ENCODE peak calls at places on chromosome 4, in four cellular contexts. E, D, B and H are unnamed samples.

GRCh38 chr4:143389543-143390195 is 53.0 kb downstream of the GAB1 start:
- DNase-seq in D (no peak), E (no peak), B (no peak), H (peak; percentile 20)

GRCh38 chr4:2462992-2463762 is 5.7 kb upstream of the RNF4 start:
- DNase-seq in B (no peak), E (no peak), D (no peak), H (no peak)

GRCh38 chr4:76074468-76074867 is at the start of gene ART3:
- DNase-seq in E (peak; percentile 58), D (no peak), B (no peak), H (no peak)

GRCh38 chr4:156779774-156780173 is 191.8 kb downstream of the PDGFC start:
- DNase-seq in D (no peak), B (no peak), E (no peak), H (peak; percentile 95)

GRCh38 chr4:17097369-17097768 is 198.9 kb upstream of the LDB2 start:
- DNase-seq in B (no peak), E (no peak), D (no peak), H (no peak)

GRCh38 chr4:10673817-10674369 is 10.7 kb downstream of the CLNK start:
- DNase-seq in D (no peak), E (no peak), B (no peak), H (no peak)

GRCh38 chr4:103092245-103092644 is 7.4 kb downstream of the BDH2 start:
- DNase-seq in E (no peak), D (no peak), B (no peak), H (no peak)

GRCh38 chr4:128517739-128518510 is 230.3 kb upstream of the PGRMC2 start:
- DNase-seq in B (peak; percentile 84), D (no peak), E (peak; percentile 54), H (peak; percentile 98)

GRCh38 chr4:10267066-10267465 is 150.5 kb upstream of the WDR1 start:
- DNase-seq in D (no peak), E (no peak), B (no peak), H (no peak)

GRCh38 chr4:25030283-25031076 is at the start of gene LGI2:
- DNase-seq in E (peak; percentile 44), D (no peak), B (peak; percentile 80), H (no peak)

GRCh38 chr4:164997324-164997723 is 19.9 kb upstream of the TRIM61 start:
- DNase-seq in E (no peak), D (no peak), B (no peak), H (no peak)

GRCh38 chr4:176800891-176801534 is 8.3 kb upstream of the VEGFC start:
- DNase-seq in E (no peak), D (no peak), B (no peak), H (peak; percentile 46)

GRCh38 chr4:16027626-16028025 is 56.2 kb downstream of the PROM1 start:
- DNase-seq in E (no peak), D (no peak), B (no peak), H (peak; percentile 18)

GRCh38 chr4:143178923-143179322 is 5.8 kb upstream of the USP38 start:
- DNase-seq in B (no peak), D (no peak), E (no peak), H (no peak)

GRCh38 chr4:7167706-7168105 is 24.6 kb upstream of the SORCS2 start:
- DNase-seq in D (no peak), B (no peak), E (no peak), H (no peak)

GRCh38 chr4:108399610-108400265 is 220.6 kb upstream of the RPL34 start:
- DNase-seq in B (no peak), D (no peak), E (no peak), H (no peak)

GRCh38 chr4:28675582-28675981 is 1814.9 kb downstream of the STIM2 start:
- DNase-seq in B (no peak), E (no peak), D (no peak), H (no peak)

GRCh38 chr4:43471950-43472349 is 579.4 kb downstream of the GRXCR1 start:
- DNase-seq in E (no peak), D (no peak), B (no peak), H (no peak)

GRCh38 chr4:48493485-48494100 is 3.5 kb downstream of the ZAR1 start:
- DNase-seq in D (no peak), E (no peak), B (no peak), H (no peak)

GRCh38 chr4:83408958-83409357 is 46.7 kb downstream of the HELQ start:
- DNase-seq in B (no peak), D (no peak), E (no peak), H (no peak)

GRCh38 chr4:106914223-106914622 is 121.9 kb downstream of the DKK2 start:
- DNase-seq in D (no peak), E (no peak), B (no peak), H (no peak)

GRCh38 chr4:154877110-154877760 is 96.2 kb downstream of the RBM46 start:
- DNase-seq in D (no peak), E (no peak), B (no peak), H (peak; percentile 32)

GRCh38 chr4:87985097-87985886 is 9.8 kb downstream of the SPP1 start:
- DNase-seq in D (no peak), E (peak; percentile 55), B (peak; percentile 73), H (peak; percentile 50)

DNA sequence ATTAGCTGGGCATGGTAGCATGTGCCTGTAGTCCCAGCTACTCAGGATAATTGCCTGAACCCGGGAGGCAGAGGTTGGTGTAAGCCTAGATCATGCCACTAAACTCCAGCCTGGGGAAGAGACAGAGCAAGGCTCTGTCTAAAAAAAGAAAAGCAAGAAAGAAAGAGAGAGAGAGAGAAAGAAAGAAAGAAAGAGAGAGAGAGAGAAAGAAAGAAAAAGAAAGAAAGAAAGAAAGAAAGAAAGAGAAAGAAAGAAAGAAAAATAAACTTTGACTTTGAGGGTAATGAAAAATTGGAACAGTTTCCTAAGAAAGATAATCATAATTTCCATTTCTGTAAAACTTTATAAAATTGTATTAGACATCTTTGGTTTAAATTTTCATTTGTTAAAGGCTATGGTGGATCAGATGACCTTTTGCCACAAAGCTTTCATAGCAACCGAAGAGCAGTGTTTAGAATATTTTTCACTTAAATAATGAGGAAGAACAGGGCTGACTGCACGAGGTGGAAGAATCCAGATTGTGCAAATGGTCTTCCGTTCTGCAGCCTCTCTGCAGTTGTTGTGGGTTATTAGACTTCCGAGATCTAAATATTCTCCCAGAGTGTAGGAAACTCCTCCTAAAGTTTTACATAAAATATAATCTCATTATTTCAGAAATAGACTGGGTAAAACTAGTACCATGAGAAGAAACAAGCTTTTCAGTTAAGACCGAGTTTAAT is 55.9 kb downstream of the RBM47 start:
- DNase-seq in B (no peak), E (no peak), D (no peak), H (no peak)
- H3K4me3 ChIP-seq in B (no peak overlapping the region), E (no peak overlapping the region), D (no peak overlapping the region), H (no peak overlapping the region)

GRCh38 chr4:149211961-149212360 is 603.7 kb downstream of the IQCM start:
- DNase-seq in D (no peak), E (no peak), B (no peak), H (no peak)
- TF ChIP-seq CTCF in D (no peak), E (no peak), B (no peak), H (no peak)

GRCh38 chr4:27046851-27047250 is 186.2 kb downstream of the STIM2 start:
- DNase-seq in D (no peak), E (no peak), B (no peak), H (no peak)

GRCh38 chr4:27049101-27049829 is 188.6 kb downstream of the STIM2 start:
- DNase-seq in B (no peak), E (no peak), D (no peak), H (no peak)

GRCh38 chr4:27043200-27043599 is 182.6 kb downstream of the STIM2 start:
- DNase-seq in B (no peak), D (no peak), E (no peak), H (no peak)

GRCh38 chr4:27050731-27051130 is 190.1 kb downstream of the STIM2 start:
- DNase-seq in E (no peak), B (no peak), D (no peak), H (no peak)

DNA sequence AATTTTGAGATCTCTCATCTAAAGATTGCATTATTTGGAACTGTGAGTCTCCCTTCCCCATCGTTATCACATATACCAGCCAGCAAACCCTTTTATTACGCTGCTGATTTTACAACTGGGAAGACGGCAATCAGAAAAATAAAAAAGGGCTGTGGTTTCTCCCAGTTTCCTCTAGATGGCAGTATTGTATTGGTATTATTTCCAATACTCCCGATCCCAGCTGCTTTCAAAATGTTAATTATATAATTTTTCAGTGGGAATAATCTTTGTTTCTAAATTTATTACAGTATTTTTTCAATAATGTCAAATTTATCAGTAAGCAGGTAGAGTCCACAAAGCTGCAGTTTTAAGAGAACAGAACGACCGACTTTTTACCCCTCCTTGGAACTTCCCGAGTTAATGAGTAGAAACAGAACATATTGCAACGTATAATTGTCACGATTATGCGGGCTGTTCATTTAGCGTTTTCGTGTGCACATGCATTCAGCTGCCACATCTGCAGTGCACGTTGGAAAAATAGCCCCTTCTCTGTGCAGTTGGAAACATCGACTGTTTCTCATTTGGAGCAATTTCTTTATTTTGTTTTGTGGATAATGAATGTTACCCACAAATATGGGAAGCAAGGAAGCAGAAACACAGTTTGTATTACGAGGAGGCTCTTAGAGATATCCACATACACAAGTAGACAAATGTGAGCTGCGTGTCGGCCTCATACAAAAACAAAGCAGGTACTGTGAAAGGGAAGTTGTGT is 187.9 kb downstream of the STIM2 start:
- DNase-seq in D (no peak), E (no peak), B (no peak), H (peak; percentile 49)
- H3K4me3 ChIP-seq in D (no peak overlapping the region), E (no peak overlapping the region), B (peak overlapping the region; percentile 27), H (peak overlapping the region; percentile 29)

DNA sequence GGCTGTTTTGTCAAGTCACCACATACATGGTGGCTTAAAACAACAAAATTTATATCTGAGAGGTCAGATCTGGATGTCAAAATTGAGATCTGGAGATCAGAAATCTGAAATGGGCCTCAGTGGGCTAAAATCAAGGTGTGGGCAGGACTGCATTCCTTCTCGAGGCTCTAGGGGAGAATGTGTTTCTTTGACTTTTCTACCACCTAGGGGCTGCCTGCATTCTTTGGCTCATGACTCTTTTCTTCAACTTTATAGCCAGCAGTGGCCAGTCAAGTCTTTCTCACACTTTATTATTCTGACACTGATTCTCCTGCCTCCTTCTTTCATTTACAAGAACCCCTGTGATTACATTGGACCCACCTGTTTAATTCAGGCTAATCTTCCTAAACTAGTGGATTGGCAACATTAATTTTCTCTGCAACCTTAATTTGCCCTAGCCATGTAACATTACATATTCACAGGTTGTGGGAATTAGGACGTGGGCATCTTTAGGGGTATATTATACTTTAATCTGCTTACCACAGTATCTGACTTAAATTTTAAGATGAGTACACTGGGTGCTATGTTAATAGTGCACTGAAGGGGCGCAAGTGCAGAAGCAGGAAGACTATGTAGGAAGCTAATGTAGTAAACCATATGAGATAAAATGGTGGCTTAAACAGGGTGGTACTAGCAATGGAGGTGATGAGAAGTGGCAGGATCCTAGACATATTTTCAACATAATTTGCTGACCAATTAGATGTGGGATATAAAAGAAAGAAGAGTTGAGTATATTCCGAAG is 188.0 kb downstream of the SLC4A4 start:
- DNase-seq in D (no peak), E (no peak), B (no peak), H (no peak)
- TF ChIP-seq CTCF in D (no peak), E (no peak), B (no peak), H (peak; percentile 24)

GRCh38 chr4:144449623-144450022 is 196.3 kb upstream of the HHIP start:
- DNase-seq in B (peak; percentile 70), E (peak; percentile 18), D (no peak), H (no peak)
- H3K4me3 ChIP-seq in B (no peak overlapping the region), E (no peak overlapping the region), D (no peak overlapping the region), H (no peak overlapping the region)